ENCODE peak calls at places on chromosomes 16 and 17, in ten cellular contexts. B, C, M, F, K, G, J, R, X and H are unnamed samples.

GRCh38 chr16:84532299-84532724 is 27.9 kb upstream of the MEAK7 start:
- DNase-seq in C (no peak), X (peak; percentile 88), G (no peak), K (peak; percentile 86), F (peak; percentile 90), J (peak; percentile 42), R (peak; percentile 98), B (peak; percentile 97), M (no peak), H (no peak)

GRCh38 chr16:31113420-31114124 is 3.9 kb upstream of the KAT8 start:
- DNase-seq in G (no peak), X (no peak), M (no peak), R (no peak), F (no peak), C (no peak), B (no peak), K (no peak), J (no peak), H (no peak)

GRCh38 chr17:39705786-39706348 is 6.0 kb downstream of the ERBB2 start:
- DNase-seq in J (no peak), G (peak; percentile 84), B (no peak), M (peak; percentile 85), F (no peak), K (no peak), X (peak; percentile 75), R (no peak), C (peak; percentile 87), H (no peak)

GRCh38 chr17:76793775-76794174 is 55.9 kb downstream of the MFSD11 start:
- DNase-seq in M (no peak), R (peak; percentile 23), J (no peak), K (peak; percentile 42), F (peak; percentile 51), B (peak; percentile 34), C (no peak), X (no peak), G (no peak), H (no peak)

GRCh38 chr16:794853-795466 is 5.6 kb downstream of the GNG13 start:
- DNase-seq in M (no peak), J (no peak), C (no peak), B (no peak), F (no peak), R (no peak), X (no peak), G (no peak), K (no peak), H (no peak)

GRCh38 chr16:70453117-70453890 is 1.1 kb upstream of the FCSK start:
- DNase-seq in X (no peak), J (no peak), C (no peak), R (no peak), F (no peak), G (no peak), B (no peak), M (no peak), K (no peak), H (no peak)

GRCh38 chr16:67537270-67537635 is 8.6 kb downstream of the RIPOR1 start:
- DNase-seq in X (no peak), F (peak; percentile 78), C (peak; percentile 58), G (peak; percentile 92), J (no peak), K (no peak), B (peak; percentile 65), R (peak; percentile 36), M (no peak), H (no peak)

GRCh38 chr17:64964796-64965195 is 45.5 kb upstream of the LRRC37A3 start:
- DNase-seq in J (no peak), G (no peak), M (no peak), R (no peak), C (no peak), K (no peak), B (no peak), F (peak; percentile 13), X (no peak), H (no peak)

GRCh38 chr16:10776280-10776679 is 32.6 kb downstream of the NUBP1 start:
- DNase-seq in J (no peak), B (no peak), X (no peak), F (no peak), M (no peak), C (no peak), K (no peak), G (no peak), R (no peak), H (no peak)

GRCh38 chr16:10780628-10781027 is 37.0 kb downstream of the NUBP1 start:
- DNase-seq in F (no peak), G (no peak), X (no peak), B (no peak), J (no peak), M (no peak), K (no peak), C (no peak), R (no peak), H (no peak)

GRCh38 chr16:10782628-10783027 is 36.0 kb downstream of the TVP23A start:
- DNase-seq in R (no peak), G (no peak), K (no peak), J (no peak), B (no peak), X (peak; percentile 3), F (no peak), M (no peak), C (peak; percentile 36), H (no peak)

DNA sequence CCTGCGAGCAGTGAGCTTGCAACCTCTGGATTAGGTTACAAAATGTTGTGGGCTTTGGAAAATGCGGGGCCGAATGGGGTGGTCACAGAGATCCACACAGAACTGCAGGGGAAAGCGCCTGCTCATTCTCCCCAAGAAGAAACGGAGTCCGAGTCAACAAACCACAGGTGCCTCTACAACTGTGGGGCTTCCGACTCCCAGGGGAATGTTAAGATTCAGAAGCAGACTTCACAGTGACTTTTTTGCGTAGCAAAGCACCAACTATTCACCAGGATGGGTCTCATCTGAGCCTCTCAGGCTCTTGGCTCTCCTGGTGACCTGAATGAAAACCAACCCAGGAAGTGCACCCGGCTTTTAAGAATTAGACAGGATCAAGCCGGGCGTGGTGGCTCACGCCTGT is 33.7 kb downstream of the NUBP1 start:
- DNase-seq in F (no peak), R (no peak), B (no peak), J (no peak), X (no peak), G (no peak), M (no peak), K (no peak), C (no peak), H (no peak)
- H3K4me1 ChIP-seq in F (no peaks in the 10 kb centered on the region), R (no peaks in the 10 kb centered on the region), B (no peaks in the 10 kb centered on the region), J (no peaks in the 10 kb centered on the region), X (no peaks in the 10 kb centered on the region), G (peaks cover 10% of the 10 kb centered on the region), M (no peaks in the 10 kb centered on the region), K (peaks cover 3% of the 10 kb centered on the region), C (no peaks in the 10 kb centered on the region), H (no peaks in the 10 kb centered on the region)

DNA sequence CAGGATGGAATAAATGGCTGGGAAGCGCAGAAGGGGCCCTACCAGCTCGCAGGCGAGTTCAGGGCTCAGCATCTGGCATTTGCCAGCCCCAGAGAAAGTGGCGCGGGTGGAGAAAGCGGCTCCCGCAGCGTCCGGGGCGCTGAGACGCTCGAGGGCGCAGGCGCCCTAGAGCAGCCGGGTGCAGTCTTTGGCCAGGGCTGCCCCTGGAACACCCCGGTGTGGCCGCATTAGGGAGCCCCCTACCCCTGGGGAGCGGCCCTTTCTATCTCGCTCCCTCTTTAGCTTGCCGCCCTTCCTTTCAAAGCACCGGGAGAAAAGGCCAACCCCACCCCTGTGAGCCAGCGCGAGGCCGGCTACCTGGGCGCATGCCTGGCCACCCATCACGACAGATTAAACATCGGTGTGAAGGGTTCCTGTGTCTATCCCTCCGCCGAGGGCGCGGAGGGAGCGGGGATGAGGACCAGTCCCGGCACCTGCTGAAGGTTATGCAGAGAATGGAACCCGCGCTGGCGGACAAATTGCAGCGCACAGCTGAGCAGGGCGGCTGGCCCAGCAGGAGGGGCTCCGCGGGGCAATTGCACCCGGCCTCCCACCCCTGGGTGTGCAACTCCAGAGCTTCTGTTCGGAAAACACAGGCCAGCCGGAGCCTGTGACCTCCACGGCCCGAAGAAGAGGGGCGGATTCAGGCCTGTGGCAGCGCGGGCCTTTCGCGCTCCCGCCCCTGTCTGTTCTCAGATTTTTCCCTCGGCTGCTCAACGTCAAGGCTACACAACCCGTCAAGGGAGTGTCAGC is 15.6 kb upstream of the FOXF1 start:
- DNase-seq in M (no peak), B (no peak), G (no peak), K (no peak), C (no peak), J (no peak), R (no peak), F (peak; percentile 60), X (no peak), H (no peak)
- H3K4me1 ChIP-seq in M (peaks cover 8% of the 10 kb centered on the region), B (peaks cover 14% of the 10 kb centered on the region), G (peaks cover 5% of the 10 kb centered on the region), K (peaks cover 2% of the 10 kb centered on the region), C (no peaks in the 10 kb centered on the region), J (peaks cover 13% of the 10 kb centered on the region), R (peaks cover 48% of the 10 kb centered on the region), F (peaks cover 42% of the 10 kb centered on the region), X (no peaks in the 10 kb centered on the region), H (no peaks in the 10 kb centered on the region)

GRCh38 chr16:2775765-2776499 is 1.1 kb downstream of the ELOB start:
- DNase-seq in J (no peak), X (no peak), R (no peak), C (no peak), K (no peak), M (peak; percentile 33), G (no peak), F (no peak), B (no peak), H (no peak)

GRCh38 chr16:2775317-2775716 is 1.8 kb downstream of the ELOB start:
- DNase-seq in G (no peak), R (no peak), F (no peak), B (no peak), C (no peak), M (peak; percentile 38), X (no peak), K (no peak), J (no peak), H (no peak)

GRCh38 chr16:2773188-2773968 is 3.7 kb downstream of the ELOB start:
- DNase-seq in X (peak; percentile 48), C (no peak), B (no peak), G (no peak), F (no peak), K (no peak), J (no peak), M (peak; percentile 39), R (peak; percentile 29), H (no peak)

GRCh38 chr16:2776500-2777139 is 460 bp downstream of the ELOB start:
- DNase-seq in B (no peak), M (no peak), C (no peak), R (no peak), K (no peak), F (peak; percentile 72), G (peak; percentile 88), X (no peak), J (no peak), H (no peak)

DNA sequence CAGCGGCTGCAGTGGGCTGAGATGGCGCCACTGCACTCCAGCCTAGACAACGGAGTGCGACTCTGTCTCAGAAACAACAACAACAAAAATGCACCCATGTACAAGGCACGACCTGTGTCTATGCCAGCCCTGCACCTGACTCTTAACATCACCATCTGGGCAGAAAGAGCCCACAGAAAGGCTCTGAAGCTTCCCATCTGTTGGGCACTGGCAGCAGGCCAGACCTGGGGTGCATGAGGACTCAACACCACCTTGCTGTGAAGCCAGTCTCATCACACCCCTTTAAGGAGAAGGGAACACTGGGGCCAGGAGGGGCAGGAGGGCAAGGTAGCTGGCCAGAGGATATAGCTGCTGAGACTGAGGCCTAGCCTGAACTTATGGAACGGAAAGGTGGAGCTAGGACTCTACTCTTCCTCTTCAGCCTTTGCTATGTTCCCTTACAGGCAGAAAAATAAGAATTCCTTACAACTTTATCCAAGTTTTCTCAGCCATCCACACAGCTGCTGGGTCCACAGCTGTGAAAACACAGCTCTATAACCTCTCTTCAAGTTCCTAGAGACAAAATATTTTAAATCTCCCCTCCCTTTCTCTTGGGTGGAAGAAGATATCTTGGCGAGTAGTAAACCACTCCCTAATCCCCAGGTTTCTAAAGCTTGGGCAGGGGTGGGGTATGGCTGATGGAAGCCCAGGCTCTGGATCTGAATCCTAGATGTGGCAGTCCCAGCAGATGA is 2.8 kb downstream of the ELOB start:
- DNase-seq in R (no peak), C (no peak), F (no peak), M (peak; percentile 37), J (no peak), X (no peak), K (no peak), B (no peak), G (no peak), H (no peak)
- H3K4me1 ChIP-seq in R (peaks cover 12% of the 10 kb centered on the region), C (peaks cover 31% of the 10 kb centered on the region), F (peaks cover 13% of the 10 kb centered on the region), M (peaks cover 29% of the 10 kb centered on the region), J (peaks cover 31% of the 10 kb centered on the region), X (peaks cover 5% of the 10 kb centered on the region), K (peaks cover 33% of the 10 kb centered on the region), B (peaks cover 3% of the 10 kb centered on the region), G (peaks cover 43% of the 10 kb centered on the region), H (peaks cover 5% of the 10 kb centered on the region)

GRCh38 chr17:31495049-31495885 is 103.8 kb downstream of the RAB11FIP4 start:
- DNase-seq in F (no peak), G (no peak), R (no peak), X (peak; percentile 53), B (no peak), M (no peak), C (peak; percentile 82), K (no peak), J (no peak), H (no peak)
- H3K4me1 ChIP-seq in F (peaks cover 21% of the 10 kb centered on the region), G (peaks cover 65% of the 10 kb centered on the region), R (no peaks in the 10 kb centered on the region), X (peaks cover 18% of the 10 kb centered on the region), B (peaks cover 21% of the 10 kb centered on the region), M (peaks cover 72% of the 10 kb centered on the region), C (peaks cover 62% of the 10 kb centered on the region), K (peaks cover 8% of the 10 kb centered on the region), J (peaks cover 8% of the 10 kb centered on the region), H (peaks cover 14% of the 10 kb centered on the region)